ENCODE peak calls at places on chromosomes 3 and 15, in nine cellular contexts. M is neural crest cell; Y is cardiac fibroblast; E is activated CD8-positive, alpha-beta memory T cell treated with anti-CD3 and anti-CD28 coated beads, Interleukin-2, amount 50 U/mL, for 48 hours; Q is ureter; V is GM23248; A is AG04449; K is pons; D is stomach. Z is an unnamed sample.
A peak's percentile ranks its signal among the peaks of the same experiment; 100 is the strongest.

GRCh38 chr15:85142324-85142723 is 160.7 kb downstream of the PDE8A start:
- DNase-seq in K (no peak), D (no peak), M (no peak), E (no peak), A (no peak), V (peak; percentile 68), Q (no peak), Y (peak; percentile 67), Z (peak; percentile 22)

GRCh38 chr3:152835311-152836102 is 576 bp downstream of the P2RY1 start:
- DNase-seq in A (no peak), M (peak; percentile 55), D (peak; percentile 33), Y (peak; percentile 71), Q (peak; percentile 66), V (peak; percentile 71), E (peak; percentile 71), K (peak; percentile 22), Z (no peak)

GRCh38 chr3:120396469-120396868 is 47.3 kb upstream of the LRRC58 start:
- DNase-seq in A (no peak), V (no peak), E (no peak), Y (no peak), Q (no peak), D (no peak), M (no peak), K (no peak), Z (no peak)

GRCh38 chr15:57218826-57219576 is 157.3 kb upstream of the CGNL1 start:
- DNase-seq in K (peak; percentile 88), D (no peak), Q (no peak), M (peak; percentile 17), Y (peak; percentile 88), A (peak; percentile 93), V (peak; percentile 80), E (no peak), Z (peak; percentile 86)

GRCh38 chr3:46191730-46192129 is 16.4 kb downstream of the CCR1 start:
- DNase-seq in E (no peak), M (no peak), A (no peak), V (no peak), K (peak; percentile 81), D (no peak), Q (no peak), Y (no peak), Z (no peak)

GRCh38 chr3:162489853-162490252 is 993.2 kb downstream of the OTOL1 start:
- DNase-seq in A (no peak), Y (no peak), V (peak; percentile 50), K (no peak), D (no peak), E (no peak), Q (no peak), M (no peak), Z (no peak)

GRCh38 chr15:90594297-90594696 is 64.6 kb downstream of the CRTC3 start:
- DNase-seq in V (peak; percentile 51), Q (peak; percentile 92), E (peak; percentile 85), A (no peak), Y (no peak), D (peak; percentile 92), M (no peak), K (peak; percentile 58), Z (no peak)

GRCh38 chr3:153855772-153856171 is 265.4 kb upstream of the ARHGEF26 start:
- DNase-seq in E (no peak), Y (no peak), K (no peak), A (no peak), M (no peak), Q (no peak), D (no peak), V (no peak), Z (no peak)

GRCh38 chr3:16448691-16449090 is 64.8 kb downstream of the RFTN1 start:
- DNase-seq in M (no peak), D (peak; percentile 31), V (peak; percentile 98), Y (peak; percentile 97), K (peak; percentile 24), A (peak; percentile 95), Q (peak; percentile 64), E (peak; percentile 73), Z (peak; percentile 90)

GRCh38 chr3:53570709-53571108 is 76.3 kb downstream of the CACNA1D start:
- DNase-seq in A (no peak), K (no peak), Q (peak; percentile 63), D (peak; percentile 53), E (no peak), V (peak; percentile 43), M (no peak), Y (peak; percentile 2), Z (no peak)

GRCh38 chr15:91890614-91891013 is 37.1 kb downstream of the SLCO3A1 start:
- DNase-seq in Q (no peak), V (peak; percentile 62), A (no peak), Y (peak; percentile 62), M (no peak), E (no peak), D (no peak), K (peak; percentile 34), Z (no peak)

GRCh38 chr3:128950223-128950938 is 43.5 kb downstream of the CFAP92 start:
- DNase-seq in M (no peak), Y (peak; percentile 39), K (peak; percentile 61), V (peak; percentile 19), E (no peak), A (no peak), D (no peak), Q (no peak), Z (no peak)

GRCh38 chr3:12138044-12138443 is 20.7 kb downstream of the TIMP4 start:
- DNase-seq in A (no peak), M (peak; percentile 10), E (no peak), D (peak; percentile 33), Y (peak; percentile 66), Q (no peak), K (no peak), V (peak; percentile 53), Z (no peak)

GRCh38 chr3:43770426-43771103 is 79.8 kb downstream of the ABHD5 start:
- DNase-seq in V (peak; percentile 78), M (no peak), K (peak; percentile 18), A (no peak), Y (peak; percentile 40), Q (peak; percentile 87), D (peak; percentile 74), E (peak; percentile 58), Z (no peak)

GRCh38 chr15:37995461-37996347 is 61.3 kb downstream of the TMCO5A start:
- DNase-seq in D (no peak), Q (no peak), Y (peak; percentile 89), V (peak; percentile 89), E (no peak), K (peak; percentile 96), A (no peak), M (peak; percentile 48), Z (no peak)

GRCh38 chr3:51384145-51384729 is 854 bp upstream of the MANF start:
- DNase-seq in E (peak; percentile 75), K (no peak), A (no peak), M (no peak), D (no peak), V (peak; percentile 66), Q (no peak), Y (no peak), Z (no peak)

GRCh38 chr3:167740961-167741587 is 5.6 kb downstream of the SERPINI1 start:
- DNase-seq in E (no peak), A (no peak), D (no peak), Y (peak; percentile 60), K (peak; percentile 83), V (peak; percentile 39), Q (no peak), M (peak; percentile 14), Z (no peak)

GRCh38 chr3:36833160-36833814 is 68.9 kb upstream of the DCLK3 start:
- DNase-seq in A (no peak), E (no peak), Y (no peak), D (no peak), V (no peak), M (no peak), K (no peak), Q (no peak), Z (no peak)

GRCh38 chr3:81382470-81382869 is 379.0 kb downstream of the GBE1 start:
- DNase-seq in M (no peak), Q (no peak), Y (no peak), E (no peak), A (no peak), D (no peak), V (no peak), K (no peak), Z (no peak)

GRCh38 chr3:123660900-123661299 is 76.0 kb upstream of the HACD2 start:
- DNase-seq in D (peak; percentile 87), A (peak; percentile 98), Y (peak; percentile 98), M (no peak), K (peak; percentile 79), V (peak; percentile 95), Q (peak; percentile 94), E (no peak), Z (peak; percentile 96)

GRCh38 chr15:89442671-89443307 is 53.6 kb downstream of the RHCG start:
- DNase-seq in V (peak; percentile 67), Q (no peak), D (peak; percentile 31), K (peak; percentile 41), E (peak; percentile 90), M (peak; percentile 75), Y (peak; percentile 57), A (no peak), Z (no peak)

GRCh38 chr3:189530822-189531221 is 100.4 kb upstream of the TP63 start:
- DNase-seq in M (no peak), K (no peak), Y (peak; percentile 15), E (no peak), D (no peak), A (no peak), Q (no peak), V (no peak), Z (peak; percentile 41)

GRCh38 chr3:14897266-14897665 is 50.1 kb upstream of the NR2C2 start:
- DNase-seq in D (no peak), Y (no peak), A (no peak), K (no peak), V (no peak), E (no peak), Q (no peak), M (no peak), Z (no peak)

GRCh38 chr3:78123058-78123457 is 1083.2 kb downstream of the ROBO2 start:
- DNase-seq in A (no peak), K (no peak), E (no peak), Y (no peak), Q (no peak), V (no peak), D (no peak), M (no peak), Z (no peak)

GRCh38 chr15:77464129-77464865 is 43.6 kb downstream of the HMG20A start:
- DNase-seq in Q (no peak), V (peak; percentile 58), M (no peak), A (no peak), K (no peak), D (no peak), Y (no peak), E (no peak), Z (no peak)

GRCh38 chr3:81242871-81243270 is 518.6 kb downstream of the GBE1 start:
- DNase-seq in Q (no peak), K (peak; percentile 55), Y (peak; percentile 61), E (no peak), A (no peak), V (peak; percentile 48), D (no peak), M (no peak), Z (no peak)